ENCODE peak calls at places on chromosomes 3 and 15, in six cellular contexts. N is fibroblast of lung, L is astrocyte, V is mammary epithelial cell, R is IMR-90, W is GM12878. P is an unnamed sample.

GRCh38 chr3:88075061-88075460 is 16.0 kb downstream of the ZNF654 start:
- DNase-seq in R (no peak), V (no peak), W (no peak), L (no peak), N (no peak), P (no peak)

GRCh38 chr15:29110733-29111132 is 158.9 kb downstream of the NSMCE3 start:
- DNase-seq in V (no peak), R (no peak), L (no peak), N (no peak), W (no peak), P (no peak)

GRCh38 chr3:12367346-12367745 is 78.5 kb downstream of the PPARG start:
- DNase-seq in L (no peak), N (no peak), V (no peak), R (no peak), W (no peak), P (no peak)

GRCh38 chr3:87136066-87136596 is 91.0 kb upstream of the CHMP2B start:
- DNase-seq in V (no peak), L (no peak), W (no peak), R (no peak), N (peak; percentile 4), P (no peak)

GRCh38 chr3:4850928-4851265 is 128.3 kb upstream of the BHLHE40 start:
- DNase-seq in R (no peak), L (no peak), W (peak; percentile 68), V (no peak), N (no peak), P (no peak)

GRCh38 chr3:189792046-189792929 is 161.1 kb downstream of the TP63 start:
- DNase-seq in R (no peak), V (peak; percentile 74), L (no peak), W (no peak), N (no peak), P (no peak)

GRCh38 chr3:3191675-3192480 is 12.4 kb upstream of the CRBN start:
- DNase-seq in R (no peak), N (peak; percentile 43), W (no peak), L (peak; percentile 37), V (no peak), P (no peak)

GRCh38 chr3:149438981-149439380 is 35.5 kb upstream of the TM4SF4 start:
- DNase-seq in V (no peak), L (no peak), R (no peak), N (no peak), W (no peak), P (no peak)

GRCh38 chr15:63497642-63498100 is 6.7 kb upstream of the USP3 start:
- DNase-seq in N (no peak), W (no peak), V (no peak), L (no peak), R (no peak), P (no peak)

GRCh38 chr3:98984024-98984423 is 82.5 kb upstream of the DCBLD2 start:
- DNase-seq in N (no peak), W (no peak), V (no peak), L (no peak), R (no peak), P (no peak)

GRCh38 chr3:51668756-51669155 is 2.3 kb upstream of the TEX264 start:
- DNase-seq in W (no peak), V (no peak), L (peak; percentile 30), N (peak; percentile 50), R (peak; percentile 58), P (no peak)

GRCh38 chr3:181717505-181717904 is 5.8 kb downstream of the SOX2 start:
- DNase-seq in V (no peak), R (no peak), L (peak; percentile 10), W (no peak), N (no peak), P (no peak)

GRCh38 chr3:48952510-48953118 is 34.0 kb downstream of the ARIH2 start:
- DNase-seq in R (no peak), V (peak; percentile 33), L (no peak), N (no peak), W (no peak), P (no peak)

GRCh38 chr15:70690491-70691281 is 72.7 kb downstream of the UACA start:
- DNase-seq in V (no peak), N (peak; percentile 7), L (no peak), W (no peak), R (no peak), P (peak; percentile 32)

GRCh38 chr15:40150163-40150925 is 10.5 kb upstream of the BUB1B start:
- DNase-seq in W (no peak), N (peak; percentile 64), L (peak; percentile 53), R (peak; percentile 48), V (peak; percentile 97), P (no peak)

GRCh38 chr3:177731644-177732268 is 534.5 kb upstream of the TBL1XR1 start:
- DNase-seq in R (peak; percentile 88), N (peak; percentile 89), L (peak; percentile 86), V (peak; percentile 68), W (no peak), P (no peak)

GRCh38 chr3:149967067-149967685 is 3.5 kb downstream of the PFN2 start:
- DNase-seq in N (peak; percentile 45), V (peak; percentile 47), R (peak; percentile 69), L (no peak), W (no peak), P (peak; percentile 89)

GRCh38 chr3:248841-249520 is 52.4 kb downstream of the CHL1 start:
- DNase-seq in V (no peak), L (no peak), W (no peak), N (no peak), R (no peak), P (no peak)

GRCh38 chr3:57910988-57911387 is 97.2 kb upstream of the FLNB start:
- DNase-seq in N (peak; percentile 17), V (no peak), L (no peak), W (no peak), R (peak; percentile 28), P (peak; percentile 74)

GRCh38 chr3:9797196-9797945 is 4.5 kb downstream of the ARPC4 start:
- DNase-seq in L (no peak), W (no peak), R (no peak), N (no peak), V (no peak), P (no peak)

GRCh38 chr3:150523538-150523937 is 22.8 kb downstream of the SERP1 start:
- DNase-seq in N (no peak), V (no peak), L (no peak), W (no peak), R (no peak), P (no peak)

GRCh38 chr3:54960066-54960465 is 32.2 kb upstream of the LRTM1 start:
- DNase-seq in N (peak; percentile 86), R (no peak), L (peak; percentile 83), V (no peak), W (no peak), P (no peak)

GRCh38 chr15:89740137-89740536 is 10.9 kb downstream of the MESP1 start:
- DNase-seq in N (peak; percentile 56), R (peak; percentile 71), L (peak; percentile 42), W (peak; percentile 43), V (peak; percentile 52), P (peak; percentile 92)

GRCh38 chr3:161649900-161650484 is 153.4 kb downstream of the OTOL1 start:
- DNase-seq in R (no peak), N (no peak), L (no peak), W (no peak), V (no peak), P (no peak)

GRCh38 chr15:72402726-72403125 is 4.6 kb downstream of the TMEM202 start:
- DNase-seq in N (no peak), V (no peak), R (no peak), W (no peak), L (no peak), P (no peak)

GRCh38 chr3:3110749-3111361 is 681 bp upstream of the IL5RA start:
- DNase-seq in V (no peak), N (no peak), L (no peak), R (no peak), W (no peak), P (no peak)

DNA sequence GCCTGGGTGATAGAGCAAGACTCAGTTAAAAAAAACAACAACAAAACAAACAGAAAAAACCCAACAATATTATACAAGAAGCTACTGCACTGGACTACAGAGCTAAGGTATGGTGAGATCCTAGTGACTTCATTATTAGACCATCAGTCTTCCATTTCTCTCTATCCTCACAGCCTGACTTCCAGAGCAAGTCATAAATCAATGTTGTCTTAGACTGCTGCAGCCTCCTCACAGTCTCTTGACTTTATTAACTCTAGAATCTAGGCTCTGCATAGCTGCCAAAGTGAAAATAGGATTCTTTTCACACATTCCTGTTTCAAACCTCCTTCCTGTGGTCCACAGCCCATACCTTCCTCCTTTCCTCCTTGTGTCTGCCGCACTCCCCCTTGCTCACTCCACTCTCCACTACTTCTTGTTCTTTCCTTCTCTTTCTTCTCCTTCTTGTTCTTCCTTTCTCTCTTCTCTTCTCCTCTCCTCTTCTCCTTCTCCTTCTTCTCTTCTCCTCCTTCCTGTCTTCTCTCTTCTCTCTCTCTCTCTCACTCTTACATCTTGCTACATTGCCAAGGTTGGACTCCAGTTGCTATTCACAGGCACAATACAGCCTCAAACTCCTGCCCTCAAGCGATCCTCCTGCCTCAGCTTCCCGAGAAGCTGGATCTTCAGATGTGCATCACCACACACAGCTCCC is 49.4 kb downstream of the CCR4 start:
- DNase-seq in L (no peak), W (no peak), R (no peak), V (no peak), N (no peak), P (no peak)
- H3K9ac ChIP-seq in L (no peak overlapping the region), W (no peak overlapping the region), R (no peak overlapping the region), V (no peak overlapping the region), N (no peak overlapping the region), P (no peak overlapping the region)

DNA sequence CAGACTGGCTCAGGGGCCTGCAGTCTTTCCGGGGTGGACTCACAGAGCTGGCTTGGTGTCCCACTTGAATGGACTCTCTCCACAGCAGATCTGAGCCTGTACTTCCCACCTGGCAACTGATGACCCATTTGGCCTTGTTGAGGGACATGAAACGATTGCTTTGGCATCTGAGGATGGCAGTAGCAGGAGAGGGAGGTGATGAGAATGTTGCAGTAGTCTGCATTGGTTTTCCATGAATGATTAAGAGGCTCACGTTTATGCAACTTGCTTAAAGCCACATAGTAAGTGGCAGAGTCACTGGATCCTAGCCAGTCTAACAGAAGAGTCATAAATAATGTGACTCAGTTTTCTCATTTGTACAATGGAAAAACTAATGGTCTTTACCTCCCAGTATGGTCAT is 21.9 kb downstream of the IL20RB start:
- DNase-seq in W (no peak), V (peak; percentile 51), R (peak; percentile 72), N (peak; percentile 55), L (peak; percentile 42), P (peak; percentile 29)
- H2AFZ ChIP-seq in W (no peak overlapping the region), V (no peak overlapping the region), R (no peak overlapping the region), N (no peak overlapping the region), L (no peak overlapping the region), P (no peak overlapping the region)

GRCh38 chr3:40583691-40584090 is 58.9 kb downstream of the ZNF621 start:
- DNase-seq in V (no peak), W (no peak), R (no peak), N (no peak), L (no peak), P (no peak)

GRCh38 chr3:40588406-40588805 is 63.6 kb downstream of the ZNF621 start:
- DNase-seq in W (no peak), R (no peak), L (no peak), V (peak; percentile 46), N (no peak), P (peak; percentile 26)

GRCh38 chr3:40584625-40585189 is 59.9 kb downstream of the ZNF621 start:
- DNase-seq in L (peak; percentile 42), V (peak; percentile 55), R (peak; percentile 65), N (peak; percentile 65), W (no peak), P (peak; percentile 88)

GRCh38 chr3:40586866-40587265 is 62.1 kb downstream of the ZNF621 start:
- DNase-seq in W (no peak), L (no peak), R (no peak), V (no peak), N (no peak), P (no peak)

GRCh38 chr3:40585381-40586016 is 60.7 kb downstream of the ZNF621 start:
- DNase-seq in N (no peak), W (no peak), L (no peak), V (no peak), R (no peak), P (peak; percentile 40)
- H3K9ac ChIP-seq in N (no peak overlapping the region), W (no peak overlapping the region), L (no peak overlapping the region), V (no peak overlapping the region), R (no peak overlapping the region), P (no peak overlapping the region)

GRCh38 chr3:114374433-114374832 is 80.6 kb downstream of the TIGIT start:
- DNase-seq in L (no peak), N (no peak), W (no peak), V (no peak), R (no peak), P (no peak)
- H2AFZ ChIP-seq in L (no peak overlapping the region), N (no peak overlapping the region), W (no peak overlapping the region), V (no peak overlapping the region), R (no peak overlapping the region), P (no peak overlapping the region)

P was measured in Karpas-422.